ENCODE peak calls at places on chromosomes 7 and 10, in five cellular contexts. O is fibroblast of mammary gland, S is heart right ventricle, D is brain microvascular endothelial cell, C is AG10803. R is an unnamed sample.

GRCh38 chr10:87750001-87750651 is 67.9 kb downstream of the ATAD1 start:
- DNase-seq in O (peak), S (no peak), D (no peak), C (peak), R (no peak)

GRCh38 chr7:143375298-143376034 is 5.7 kb upstream of the ZYX start:
- DNase-seq in O (no peak), S (no peak), D (no peak), C (no peak), R (no peak)

GRCh38 chr10:113957013-113957412 is 86.7 kb upstream of the ADRB1 start:
- DNase-seq in O (peak), S (no peak), D (peak), C (peak), R (no peak)

GRCh38 chr7:6416516-6417145 is 31.1 kb downstream of the DAGLB start:
- DNase-seq in O (peak), S (no peak), D (no peak), C (no peak), R (no peak)

GRCh38 chr10:375885-376505 is 240.7 kb downstream of the ZMYND11 start:
- DNase-seq in O (no peak), S (no peak), D (no peak), C (no peak), R (no peak)

GRCh38 chr7:137734221-137734620 is 112.6 kb downstream of the DGKI start:
- DNase-seq in O (peak), S (no peak), D (peak), C (no peak), R (no peak)

GRCh38 chr10:29386347-29386999 is 97.6 kb downstream of the LYZL1 start:
- DNase-seq in O (peak), S (no peak), D (no peak), C (peak), R (no peak)

GRCh38 chr10:71474702-71475242 is 78.1 kb downstream of the CDH23 start:
- DNase-seq in O (no peak), S (no peak), D (no peak), C (no peak), R (no peak)

GRCh38 chr10:123607386-123607785 is 58.8 kb upstream of the GPR26 start:
- DNase-seq in O (no peak), S (no peak), D (no peak), C (no peak), R (no peak)

GRCh38 chr7:115600196-115600595 is 430.4 kb downstream of the TFEC start:
- DNase-seq in O (no peak), S (no peak), D (no peak), C (peak), R (no peak)

GRCh38 chr10:132774905-132775863 is 10.8 kb downstream of the NKX6-2 start:
- DNase-seq in O (no peak), S (no peak), D (no peak), C (no peak), R (no peak)

GRCh38 chr7:64463636-64464375 is 99.1 kb downstream of the ZNF680 start:
- DNase-seq in O (peak), S (peak), D (peak), C (peak), R (no peak)

GRCh38 chr7:150405584-150406310 is 26.6 kb downstream of the ZNF775 start:
- DNase-seq in O (peak), S (peak), D (peak), C (peak), R (peak)

GRCh38 chr7:118918556-118918955 is 694.1 kb downstream of the ANKRD7 start:
- DNase-seq in O (peak), S (no peak), D (no peak), C (no peak), R (no peak)

GRCh38 chr7:144468990-144469732 is 65.7 kb upstream of the NOBOX start:
- DNase-seq in O (peak), S (no peak), D (peak), C (peak), R (no peak)

GRCh38 chr7:63071396-63071795 is 927.3 kb upstream of the ZNF722 start:
- DNase-seq in O (no peak), S (no peak), D (no peak), C (no peak), R (no peak)

GRCh38 chr7:70595741-70596574 is 536.0 kb upstream of the GALNT17 start:
- DNase-seq in O (no peak), S (no peak), D (no peak), C (no peak), R (no peak)

GRCh38 chr7:497346-497745 is 22.3 kb downstream of the PDGFA start:
- DNase-seq in O (no peak), S (peak), D (no peak), C (no peak), R (no peak)

GRCh38 chr7:84085147-84085546 is 109.4 kb downstream of the SEMA3A start:
- DNase-seq in O (peak), S (no peak), D (peak), C (peak), R (no peak)

GRCh38 chr10:29646238-29646902 is 11.6 kb upstream of the SVIL start:
- DNase-seq in O (peak), S (no peak), D (peak), C (peak), R (no peak)

GRCh38 chr10:20714518-20714917 is 182.6 kb downstream of the NEBL start:
- DNase-seq in O (peak), S (no peak), D (no peak), C (no peak), R (no peak)

GRCh38 chr10:115402690-115403089 is 309.5 kb downstream of the ATRNL1 start:
- DNase-seq in O (peak), S (no peak), D (peak), C (no peak), R (no peak)

GRCh38 chr7:16420649-16421332 is 547 bp downstream of the CRPPA start:
- DNase-seq in O (peak), S (peak), D (peak), C (peak), R (peak)

GRCh38 chr10:64394744-64395143 is 873.5 kb downstream of the REEP3 start:
- DNase-seq in O (peak), S (no peak), D (peak), C (peak), R (peak)

GRCh38 chr7:120842131-120842621 is 15.8 kb downstream of the TSPAN12 start:
- DNase-seq in O (no peak), S (no peak), D (no peak), C (no peak), R (no peak)

GRCh38 chr7:47226688-47227087 is 355.2 kb downstream of the TNS3 start:
- DNase-seq in O (no peak), S (no peak), D (no peak), C (no peak), R (no peak)

GRCh38 chr7:123041085-123041484 is 45.6 kb upstream of the TAS2R16 start:
- DNase-seq in O (no peak), S (no peak), D (peak), C (peak), R (peak)

GRCh38 chr7:135275971-135276580 is 42.4 kb downstream of the STRA8 start:
- DNase-seq in O (no peak), S (no peak), D (no peak), C (no peak), R (no peak)

GRCh38 chr10:5434017-5434753 is 21.8 kb downstream of the NET1 start:
- DNase-seq in O (peak), S (no peak), D (peak), C (peak), R (peak)

GRCh38 chr7:6175642-6176041 is 96.8 kb downstream of the CYTH3 start:
- DNase-seq in O (peak), S (no peak), D (peak), C (peak), R (no peak)

GRCh38 chr10:63140077-63140476 is 6.9 kb downstream of the NRBF2 start:
- DNase-seq in O (no peak), S (no peak), D (no peak), C (no peak), R (no peak)

GRCh38 chr7:22192778-22193177 is 164.2 kb downstream of the RAPGEF5 start:
- DNase-seq in O (no peak), S (no peak), D (no peak), C (no peak), R (no peak)

GRCh38 chr10:112950714-112951348 is 784 bp downstream of the TCF7L2 start:
- DNase-seq in O (no peak), S (peak), D (no peak), C (no peak), R (peak)

GRCh38 chr10:13608246-13608853 is 21.6 kb downstream of the PRPF18 start:
- DNase-seq in O (no peak), S (no peak), D (no peak), C (peak), R (no peak)

GRCh38 chr10:91681361-91682276 is 48.7 kb upstream of the PPP1R3C start:
- DNase-seq in O (peak), S (no peak), D (no peak), C (no peak), R (no peak)

GRCh38 chr7:44962483-44963251 is 16.1 kb downstream of the MYO1G start:
- DNase-seq in O (peak), S (no peak), D (no peak), C (no peak), R (no peak)

GRCh38 chr7:111931016-111931517 is 275.1 kb downstream of the DOCK4 start:
- DNase-seq in O (peak), S (no peak), D (no peak), C (no peak), R (no peak)

GRCh38 chr10:47026301-47027107 is 115.3 kb downstream of the PTPN20 start:
- DNase-seq in O (no peak), S (no peak), D (no peak), C (no peak), R (no peak)

GRCh38 chr10:123517901-123518300 is 148.3 kb upstream of the GPR26 start:
- DNase-seq in O (no peak), S (no peak), D (no peak), C (no peak), R (no peak)

GRCh38 chr10:85864173-85864549 is 502.4 kb downstream of the GRID1 start:
- DNase-seq in O (peak), S (no peak), D (no peak), C (no peak), R (no peak)

GRCh38 chr10:85863301-85864172 is 503.1 kb downstream of the GRID1 start:
- DNase-seq in O (no peak), S (no peak), D (no peak), C (no peak), R (peak)

GRCh38 chr10:85873063-85873462 is 493.5 kb downstream of the GRID1 start:
- DNase-seq in O (no peak), S (no peak), D (no peak), C (no peak), R (no peak)

GRCh38 chr10:85864866-85865526 is 501.6 kb downstream of the GRID1 start:
- DNase-seq in O (no peak), S (no peak), D (no peak), C (no peak), R (no peak)

DNA sequence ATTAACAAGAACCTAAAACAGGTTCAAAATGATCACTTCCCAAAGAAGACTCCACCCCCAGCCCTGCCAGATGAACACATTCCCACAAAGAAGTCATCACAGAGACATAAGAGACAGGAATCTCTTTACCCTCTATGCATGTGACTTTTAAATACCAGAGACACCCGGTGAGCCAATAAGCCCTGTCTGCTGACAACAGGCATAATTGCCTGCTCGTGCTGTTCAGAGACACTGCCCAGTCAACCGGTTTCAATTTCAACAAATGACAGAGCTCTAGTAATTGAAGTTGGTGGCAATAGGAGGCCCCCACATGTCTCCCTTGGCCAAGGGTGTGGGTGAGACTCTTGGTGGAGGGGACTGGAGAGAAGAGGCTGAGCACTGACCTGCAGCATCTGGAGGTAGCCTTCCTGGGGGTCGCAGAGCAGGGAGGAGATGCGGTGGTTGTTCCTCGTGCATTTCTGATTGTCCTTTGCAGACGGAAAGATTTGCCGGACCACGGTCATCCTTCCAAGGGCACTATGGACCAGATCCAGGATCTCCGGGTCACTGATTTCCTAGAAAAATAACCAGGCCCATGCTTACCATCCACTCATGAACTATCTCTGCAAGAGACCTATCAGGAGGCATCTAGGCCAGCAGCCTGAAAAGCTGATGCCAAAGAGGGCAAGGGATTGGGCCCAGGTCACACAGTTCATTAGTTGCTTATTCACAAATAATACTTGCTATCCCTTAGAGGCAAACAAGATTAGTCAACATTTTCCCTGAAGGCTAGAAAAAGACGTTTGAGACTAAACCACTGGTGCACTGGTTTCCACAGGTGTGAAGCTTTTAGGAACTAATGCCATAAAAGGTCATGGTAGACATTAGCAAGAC is 497.7 kb downstream of the GRID1 start:
- DNase-seq in O (no peak), S (no peak), D (no peak), C (no peak), R (no peak)
- H3K4me3 ChIP-seq in O (no peak), S (no peak), D (no peak), C (no peak), R (no peak)

DNA sequence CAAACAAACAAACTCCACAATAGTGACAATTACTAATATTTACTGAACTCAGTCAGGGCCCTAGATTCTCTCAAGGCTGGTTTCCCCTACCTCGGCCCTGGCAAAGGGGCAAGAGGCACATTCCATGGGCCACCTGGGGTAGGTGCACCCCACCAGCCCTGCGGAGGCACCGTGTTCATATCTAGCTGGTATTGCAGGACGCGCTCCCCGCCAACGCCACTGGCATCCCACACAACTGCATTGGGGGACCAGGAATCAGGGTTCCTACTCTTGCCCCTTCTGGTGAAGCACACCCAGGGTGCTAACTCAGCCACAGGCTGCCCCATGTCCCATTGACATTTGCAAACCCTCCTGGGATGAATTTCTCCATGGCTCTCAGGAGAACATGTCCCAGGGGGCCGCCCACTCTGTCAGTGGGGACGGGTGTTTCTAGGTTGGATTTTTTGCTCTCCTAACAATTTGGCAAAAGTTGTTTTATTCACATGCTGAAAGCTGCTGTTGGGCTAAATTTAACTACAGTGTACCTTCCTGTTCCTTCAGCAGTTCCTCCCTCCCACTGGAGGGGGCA is 76.7 kb downstream of the ZRANB1 start:
- DNase-seq in O (no peak), S (no peak), D (no peak), C (no peak), R (no peak)
- H3K4me3 ChIP-seq in O (no peak), S (no peak), D (no peak), C (no peak), R (no peak)

GRCh38 chr10:45373003-45373782 is 823 bp upstream of the ALOX5 start:
- DNase-seq in O (no peak), S (peak), D (no peak), C (no peak), R (no peak)
- H3K4me3 ChIP-seq in O (no peak), S (peak), D (no peak), C (no peak), R (no peak)

GRCh38 chr10:22630229-22631174 is 83.9 kb downstream of the PIP4K2A start:
- DNase-seq in O (peak), S (no peak), D (peak), C (peak), R (no peak)
- H3K4me3 ChIP-seq in O (no peak), S (no peak), D (no peak), C (no peak), R (no peak)

GRCh38 chr7:73622909-73623797 is 1.2 kb downstream of the MLXIPL start:
- DNase-seq in O (peak), S (peak), D (no peak), C (peak), R (no peak)

GRCh38 chr7:73623798-73624668 is at the start of gene MLXIPL:
- DNase-seq in O (peak), S (peak), D (peak), C (peak), R (peak)

GRCh38 chr7:73621168-73622063 is 2.9 kb downstream of the MLXIPL start:
- DNase-seq in O (no peak), S (no peak), D (no peak), C (no peak), R (no peak)

GRCh38 chr7:73624669-73625001 is 313 bp upstream of the MLXIPL start:
- DNase-seq in O (no peak), S (no peak), D (no peak), C (no peak), R (no peak)

DNA sequence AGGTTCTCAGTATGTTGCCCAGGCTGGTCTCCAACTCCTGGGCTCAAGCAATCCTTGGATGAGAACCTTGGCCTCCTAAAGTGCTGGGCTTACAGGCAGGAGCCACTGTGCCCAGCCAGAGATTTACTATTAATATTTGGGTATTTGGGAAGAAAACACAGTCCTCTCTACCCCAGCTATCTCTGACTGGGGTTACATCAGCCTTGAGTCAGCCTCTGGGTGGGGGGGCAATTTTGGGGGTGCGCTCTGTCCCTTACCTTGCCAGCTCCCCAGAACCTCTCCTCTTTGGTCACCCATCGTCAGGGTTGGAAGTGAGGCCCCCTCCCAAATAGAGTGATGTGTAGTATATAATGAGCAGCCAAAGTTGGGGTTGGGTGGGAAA is 1.8 kb downstream of the MLXIPL start:
- DNase-seq in O (no peak), S (no peak), D (no peak), C (no peak), R (no peak)
- H3K4me3 ChIP-seq in O (no peak), S (peak), D (no peak), C (no peak), R (no peak)